ENCODE peak calls at places on chromosomes 1 and 21, in four cellular contexts. Q, K, R and U are unnamed samples.

GRCh38 chr1:23577056-23577985 is 18.0 kb upstream of the ID3 start:
- DNase-seq in R (peak; percentile 85), Q (peak; percentile 95), K (peak; percentile 54), U (no peak)

GRCh38 chr1:206482611-206483010 is 12.3 kb downstream of the IKBKE start:
- DNase-seq in R (no peak), Q (no peak), K (no peak), U (no peak)

GRCh38 chr1:116396769-116397168 is 23.7 kb downstream of the ATP1A1 start:
- DNase-seq in Q (no peak), K (no peak), R (no peak), U (no peak)

GRCh38 chr1:241702436-241702835 is 50.4 kb downstream of the WDR64 start:
- DNase-seq in K (no peak), Q (peak; percentile 81), R (peak; percentile 17), U (no peak)

GRCh38 chr1:48561444-48561843 is 89.4 kb upstream of the SPATA6 start:
- DNase-seq in K (no peak), Q (no peak), R (no peak), U (no peak)

GRCh38 chr1:5711079-5711478 is 281.1 kb downstream of the NPHP4 start:
- DNase-seq in R (no peak), K (no peak), Q (no peak), U (no peak)

GRCh38 chr21:37060296-37060695 is 12.6 kb downstream of the PIGP start:
- DNase-seq in K (no peak), Q (peak; percentile 98), R (peak; percentile 86), U (peak; percentile 83)

GRCh38 chr1:47192458-47193384 is 2.9 kb upstream of the PDZK1IP1 start:
- DNase-seq in Q (peak; percentile 57), R (peak; percentile 62), K (peak; percentile 70), U (peak; percentile 38)

GRCh38 chr1:35047188-35047858 is 15.6 kb upstream of the ZMYM6 start:
- DNase-seq in R (no peak), Q (peak; percentile 94), K (no peak), U (no peak)

GRCh38 chr1:220511183-220511582 is 16.8 kb upstream of the MARK1 start:
- DNase-seq in Q (peak; percentile 36), R (no peak), K (no peak), U (no peak)

GRCh38 chr21:39000496-39000895 is 182.8 kb downstream of the PSMG1 start:
- DNase-seq in R (no peak), K (peak; percentile 30), Q (peak; percentile 49), U (no peak)

GRCh38 chr1:112674986-112675727 is 698 bp downstream of the MOV10 start:
- DNase-seq in Q (no peak), R (no peak), K (peak; percentile 51), U (no peak)

GRCh38 chr1:37930246-37931142 is 16.4 kb downstream of the INPP5B start:
- DNase-seq in R (no peak), Q (peak; percentile 19), K (peak; percentile 17), U (no peak)

GRCh38 chr1:185636848-185637247 is 97.3 kb upstream of the HMCN1 start:
- DNase-seq in K (peak; percentile 53), Q (peak; percentile 31), R (no peak), U (no peak)

GRCh38 chr1:10387611-10388386 is 11.1 kb upstream of the PGD start:
- DNase-seq in Q (peak; percentile 69), K (no peak), R (peak; percentile 97), U (no peak)

GRCh38 chr1:186574951-186575747 is 105.1 kb downstream of the PTGS2 start:
- DNase-seq in Q (peak; percentile 9), K (no peak), R (no peak), U (no peak)

GRCh38 chr1:53525595-53525994 is 66.4 kb downstream of the DMRTB1 start:
- DNase-seq in R (no peak), Q (no peak), K (no peak), U (no peak)

GRCh38 chr1:181077576-181078242 is 10.8 kb upstream of the IER5 start:
- DNase-seq in Q (no peak), K (no peak), R (no peak), U (peak; percentile 54)

GRCh38 chr1:228305721-228306152 is 97.9 kb downstream of the OBSCN start:
- DNase-seq in K (no peak), Q (no peak), R (no peak), U (no peak)

GRCh38 chr1:35430762-35431161 is 126.4 kb downstream of the KIAA0319L start:
- DNase-seq in R (no peak), K (no peak), Q (no peak), U (no peak)

GRCh38 chr1:16051039-16051438 is 7.5 kb downstream of the CLCNKB start:
- DNase-seq in R (no peak), K (no peak), Q (no peak), U (no peak)

GRCh38 chr1:64934115-64934880 is 32.1 kb downstream of the JAK1 start:
- DNase-seq in Q (peak; percentile 86), K (no peak), R (peak; percentile 68), U (peak; percentile 42)

GRCh38 chr1:166457700-166458099 is 290.9 kb upstream of the FAM78B start:
- DNase-seq in R (no peak), Q (no peak), K (no peak), U (no peak)

GRCh38 chr1:201582977-201583376 is 44.0 kb downstream of the NAV1 start:
- DNase-seq in R (no peak), K (no peak), Q (no peak), U (no peak)

GRCh38 chr1:59669752-59670312 is 144.9 kb upstream of the HOOK1 start:
- DNase-seq in K (no peak), Q (peak; percentile 33), R (no peak), U (peak; percentile 58)

GRCh38 chr1:185108324-185108723 is 48.4 kb downstream of the TRMT1L start:
- DNase-seq in K (no peak), R (peak; percentile 19), Q (peak; percentile 6), U (no peak)

GRCh38 chr1:14520514-14521163 is 77.8 kb upstream of the KAZN start:
- DNase-seq in K (no peak), R (no peak), Q (no peak), U (no peak)

GRCh38 chr1:156813298-156813697 is 3.4 kb downstream of the SH2D2A start:
- DNase-seq in Q (no peak), R (no peak), K (no peak), U (no peak)

GRCh38 chr1:22228505-22228911 is 85.6 kb upstream of the WNT4 start:
- DNase-seq in K (no peak), R (peak; percentile 36), Q (no peak), U (no peak)

GRCh38 chr1:159941867-159942560 is 3.4 kb downstream of the IGSF9 start:
- DNase-seq in K (no peak), R (no peak), Q (no peak), U (no peak)

GRCh38 chr1:147494998-147495580 is 46.2 kb upstream of the BCL9 start:
- DNase-seq in Q (peak; percentile 63), R (peak; percentile 77), K (peak; percentile 64), U (peak; percentile 38)

GRCh38 chr1:63983391-63984256 is 209.8 kb downstream of the ROR1 start:
- DNase-seq in K (no peak), R (no peak), Q (peak; percentile 44), U (no peak)

GRCh38 chr1:154431586-154432373 is 26.6 kb downstream of the IL6R start:
- DNase-seq in Q (peak; percentile 97), R (peak; percentile 42), K (no peak), U (peak; percentile 61)

GRCh38 chr1:156419863-156420208 is 50.8 kb downstream of the RHBG start:
- DNase-seq in R (no peak), K (no peak), Q (no peak), U (no peak)

GRCh38 chr1:185610954-185611353 is 123.2 kb upstream of the HMCN1 start:
- DNase-seq in K (no peak), Q (no peak), R (no peak), U (no peak)

GRCh38 chr1:15948600-15949452 is 27.1 kb downstream of the ZBTB17 start:
- DNase-seq in K (no peak), Q (peak; percentile 96), R (no peak), U (peak; percentile 51)

GRCh38 chr1:172399369-172400072 is 21.0 kb upstream of the C1orf105 start:
- DNase-seq in R (peak; percentile 90), Q (peak; percentile 88), K (peak; percentile 20), U (peak; percentile 35)

GRCh38 chr1:22043175-22043769 is 9.2 kb upstream of the CDC42 start:
- DNase-seq in K (no peak), Q (no peak), R (no peak), U (no peak)